ENCODE peak calls at places on chromosomes 2 and 18, in six cellular contexts. One of them, this sample, is unnamed.

GRCh38 chr2:129737660-129738527 is 241.6 kb upstream of the RAB6C start:
- DNase-seq in adipocyte: no peak
- DNase-seq in right lobe of liver: no peak
- DNase-seq in right atrium auricular region: no peak
- DNase-seq in cardiac muscle cell: no peak
- DNase-seq in body of pancreas: no peak
- DNase-seq in this sample: no peak

GRCh38 chr2:100988630-100989417 is 13.3 kb upstream of the RPL31 start:
- DNase-seq in adipocyte: no peak
- DNase-seq in right lobe of liver: no peak
- DNase-seq in right atrium auricular region: no peak
- DNase-seq in cardiac muscle cell: no peak
- DNase-seq in body of pancreas: no peak
- DNase-seq in this sample: no peak

GRCh38 chr2:182318466-182319309 is 108.1 kb downstream of the PDE1A start:
- DNase-seq in adipocyte: peak; percentile 27
- DNase-seq in right lobe of liver: no peak
- DNase-seq in right atrium auricular region: no peak
- DNase-seq in cardiac muscle cell: peak; percentile 20
- DNase-seq in body of pancreas: no peak
- DNase-seq in this sample: no peak

GRCh38 chr2:28463893-28464292 is 32.0 kb upstream of the PLB1 start:
- DNase-seq in adipocyte: no peak
- DNase-seq in right lobe of liver: no peak
- DNase-seq in right atrium auricular region: no peak
- DNase-seq in cardiac muscle cell: peak; percentile 54
- DNase-seq in body of pancreas: no peak
- DNase-seq in this sample: no peak

GRCh38 chr2:208040199-208041171 is 15.2 kb upstream of the PLEKHM3 start:
- DNase-seq in adipocyte: peak; percentile 85
- DNase-seq in right lobe of liver: no peak
- DNase-seq in right atrium auricular region: peak; percentile 72
- DNase-seq in cardiac muscle cell: peak; percentile 84
- DNase-seq in body of pancreas: peak; percentile 71
- DNase-seq in this sample: peak; percentile 90

GRCh38 chr2:112153501-112153900 is 15.3 kb downstream of the FBLN7 start:
- DNase-seq in adipocyte: no peak
- DNase-seq in right lobe of liver: no peak
- DNase-seq in right atrium auricular region: no peak
- DNase-seq in cardiac muscle cell: no peak
- DNase-seq in body of pancreas: no peak
- DNase-seq in this sample: no peak

GRCh38 chr18:24631238-24632025 is 171.0 kb downstream of the HRH4 start:
- DNase-seq in adipocyte: no peak
- DNase-seq in right lobe of liver: no peak
- DNase-seq in right atrium auricular region: no peak
- DNase-seq in cardiac muscle cell: no peak
- DNase-seq in body of pancreas: no peak
- DNase-seq in this sample: no peak

GRCh38 chr2:174573621-174574081 is 24.0 kb downstream of the WIPF1 start:
- DNase-seq in adipocyte: no peak
- DNase-seq in right lobe of liver: peak; percentile 73
- DNase-seq in right atrium auricular region: no peak
- DNase-seq in cardiac muscle cell: peak; percentile 41
- DNase-seq in body of pancreas: peak; percentile 41
- DNase-seq in this sample: no peak

GRCh38 chr2:21118302-21118920 is 5.4 kb upstream of the TDRD15 start:
- DNase-seq in adipocyte: peak; percentile 57
- DNase-seq in right lobe of liver: no peak
- DNase-seq in right atrium auricular region: no peak
- DNase-seq in cardiac muscle cell: peak; percentile 19
- DNase-seq in body of pancreas: peak; percentile 20
- DNase-seq in this sample: peak; percentile 65

GRCh38 chr2:3536682-3537632 is 17.6 kb upstream of the ADI1 start:
- DNase-seq in adipocyte: peak; percentile 67
- DNase-seq in right lobe of liver: peak; percentile 79
- DNase-seq in right atrium auricular region: peak; percentile 72
- DNase-seq in cardiac muscle cell: peak; percentile 68
- DNase-seq in body of pancreas: peak; percentile 43
- DNase-seq in this sample: no peak

GRCh38 chr18:79748321-79749157 is 49.2 kb upstream of the KCNG2 start:
- DNase-seq in adipocyte: no peak
- DNase-seq in right lobe of liver: no peak
- DNase-seq in right atrium auricular region: no peak
- DNase-seq in cardiac muscle cell: no peak
- DNase-seq in body of pancreas: no peak
- DNase-seq in this sample: no peak

GRCh38 chr2:119223521-119224390 is at the start of gene STEAP3:
- DNase-seq in adipocyte: peak; percentile 67
- DNase-seq in right lobe of liver: peak; percentile 96
- DNase-seq in right atrium auricular region: peak; percentile 68
- DNase-seq in cardiac muscle cell: peak; percentile 66
- DNase-seq in body of pancreas: peak; percentile 92
- DNase-seq in this sample: no peak

GRCh38 chr2:75173746-75174145 is 25.6 kb downstream of the TACR1 start:
- DNase-seq in adipocyte: no peak
- DNase-seq in right lobe of liver: no peak
- DNase-seq in right atrium auricular region: no peak
- DNase-seq in cardiac muscle cell: no peak
- DNase-seq in body of pancreas: no peak
- DNase-seq in this sample: no peak

GRCh38 chr2:215950009-215950408 is 63.3 kb downstream of the MREG start:
- DNase-seq in adipocyte: peak; percentile 78
- DNase-seq in right lobe of liver: no peak
- DNase-seq in right atrium auricular region: no peak
- DNase-seq in cardiac muscle cell: peak; percentile 59
- DNase-seq in body of pancreas: no peak
- DNase-seq in this sample: peak; percentile 77

GRCh38 chr18:74396252-74397204 is 60.6 kb downstream of the DIPK1C start:
- DNase-seq in adipocyte: no peak
- DNase-seq in right lobe of liver: no peak
- DNase-seq in right atrium auricular region: no peak
- DNase-seq in cardiac muscle cell: peak; percentile 58
- DNase-seq in body of pancreas: no peak
- DNase-seq in this sample: no peak

GRCh38 chr2:8412586-8412985 is 269.3 kb upstream of the ID2 start:
- DNase-seq in adipocyte: peak; percentile 76
- DNase-seq in right lobe of liver: no peak
- DNase-seq in right atrium auricular region: peak; percentile 84
- DNase-seq in cardiac muscle cell: peak; percentile 66
- DNase-seq in body of pancreas: peak; percentile 31
- DNase-seq in this sample: no peak

GRCh38 chr2:128289439-128289838 is 29.2 kb downstream of the HS6ST1 start:
- DNase-seq in adipocyte: no peak
- DNase-seq in right lobe of liver: peak; percentile 52
- DNase-seq in right atrium auricular region: no peak
- DNase-seq in cardiac muscle cell: no peak
- DNase-seq in body of pancreas: no peak
- DNase-seq in this sample: no peak

GRCh38 chr2:437772-438393 is 150.0 kb upstream of the ALKAL2 start:
- DNase-seq in adipocyte: no peak
- DNase-seq in right lobe of liver: no peak
- DNase-seq in right atrium auricular region: no peak
- DNase-seq in cardiac muscle cell: no peak
- DNase-seq in body of pancreas: peak; percentile 73
- DNase-seq in this sample: peak; percentile 65

GRCh38 chr2:122519366-122519765 is 763.9 kb downstream of the TSN start:
- DNase-seq in adipocyte: no peak
- DNase-seq in right lobe of liver: no peak
- DNase-seq in right atrium auricular region: no peak
- DNase-seq in cardiac muscle cell: no peak
- DNase-seq in body of pancreas: no peak
- DNase-seq in this sample: peak; percentile 66

GRCh38 chr2:121625953-121626352 is 23.3 kb downstream of the CLASP1 start:
- DNase-seq in adipocyte: no peak
- DNase-seq in right lobe of liver: no peak
- DNase-seq in right atrium auricular region: no peak
- DNase-seq in cardiac muscle cell: no peak
- DNase-seq in body of pancreas: no peak
- DNase-seq in this sample: no peak

GRCh38 chr2:513981-514706 is 163.1 kb downstream of the TMEM18 start:
- DNase-seq in adipocyte: no peak
- DNase-seq in right lobe of liver: no peak
- DNase-seq in right atrium auricular region: no peak
- DNase-seq in cardiac muscle cell: no peak
- DNase-seq in body of pancreas: no peak
- DNase-seq in this sample: no peak

DNA sequence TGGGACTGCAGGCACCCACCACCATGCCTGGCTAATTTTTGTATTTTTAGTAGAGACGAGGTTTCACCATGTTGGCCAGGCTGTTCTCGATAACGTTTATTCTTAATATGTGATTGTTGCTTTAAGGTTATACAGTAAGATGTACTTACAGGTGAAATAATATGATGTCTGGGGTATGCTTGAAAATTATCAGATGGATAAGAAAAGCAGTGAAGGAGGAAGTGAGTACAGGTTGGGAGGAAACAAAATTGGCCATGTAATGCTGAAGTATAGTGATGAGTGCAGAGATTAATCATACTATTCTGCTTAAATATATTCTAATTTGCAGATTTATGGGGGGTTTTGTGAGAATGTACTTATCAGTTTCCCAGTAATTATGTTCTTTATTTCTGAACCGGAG is 3.0 kb downstream of the GCC2 start:
- DNase-seq in adipocyte: no peak
- DNase-seq in right lobe of liver: no peak
- DNase-seq in right atrium auricular region: no peak
- DNase-seq in cardiac muscle cell: no peak
- DNase-seq in body of pancreas: no peak
- DNase-seq in this sample: no peak
- H3K4me1 ChIP-seq in adipocyte: peaks cover 13% of the 10 kb centered on the region
- H3K4me1 ChIP-seq in right lobe of liver: peaks cover 3% of the 10 kb centered on the region
- H3K4me1 ChIP-seq in right atrium auricular region: no peaks in the 10 kb centered on the region
- H3K4me1 ChIP-seq in cardiac muscle cell: peaks cover 6% of the 10 kb centered on the region
- H3K4me1 ChIP-seq in body of pancreas: peaks cover 7% of the 10 kb centered on the region
- H3K4me1 ChIP-seq in this sample: peaks cover 22% of the 10 kb centered on the region

GRCh38 chr2:99709229-99709628 is 219.4 kb upstream of the REV1 start:
- DNase-seq in adipocyte: no peak
- DNase-seq in right lobe of liver: no peak
- DNase-seq in right atrium auricular region: no peak
- DNase-seq in cardiac muscle cell: no peak
- DNase-seq in body of pancreas: no peak
- DNase-seq in this sample: no peak

GRCh38 chr2:99708231-99708630 is 218.4 kb upstream of the REV1 start:
- DNase-seq in adipocyte: no peak
- DNase-seq in right lobe of liver: no peak
- DNase-seq in right atrium auricular region: peak; percentile 77
- DNase-seq in cardiac muscle cell: no peak
- DNase-seq in body of pancreas: no peak
- DNase-seq in this sample: no peak

GRCh38 chr2:99710720-99711612 is 221.1 kb upstream of the REV1 start:
- DNase-seq in adipocyte: no peak
- DNase-seq in right lobe of liver: no peak
- DNase-seq in right atrium auricular region: no peak
- DNase-seq in cardiac muscle cell: peak; percentile 6
- DNase-seq in body of pancreas: no peak
- DNase-seq in this sample: no peak

GRCh38 chr2:99707592-99707991 is 217.8 kb upstream of the REV1 start:
- DNase-seq in adipocyte: peak; percentile 88
- DNase-seq in right lobe of liver: no peak
- DNase-seq in right atrium auricular region: no peak
- DNase-seq in cardiac muscle cell: peak; percentile 37
- DNase-seq in body of pancreas: no peak
- DNase-seq in this sample: no peak

DNA sequence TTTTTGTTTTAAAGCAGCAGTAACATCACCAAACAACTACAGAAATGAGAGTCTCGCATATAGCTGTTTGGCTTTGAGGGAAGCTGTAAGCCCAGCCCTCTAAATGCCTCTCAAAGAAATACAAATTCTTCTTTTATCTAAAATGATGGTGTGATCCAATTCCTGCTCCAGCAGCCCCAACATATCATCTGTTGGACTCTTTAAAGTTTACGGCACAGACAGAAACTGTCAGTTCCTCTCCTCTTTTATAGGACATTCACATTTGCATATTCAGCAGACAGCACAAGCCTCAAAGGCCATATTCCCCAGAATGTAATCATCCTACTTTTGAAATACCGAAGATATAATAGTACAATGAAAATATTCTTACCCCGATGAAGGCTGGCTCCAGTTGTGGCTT is 216.9 kb upstream of the REV1 start:
- DNase-seq in adipocyte: no peak
- DNase-seq in right lobe of liver: no peak
- DNase-seq in right atrium auricular region: no peak
- DNase-seq in cardiac muscle cell: no peak
- DNase-seq in body of pancreas: no peak
- DNase-seq in this sample: peak; percentile 66
- H3K4me1 ChIP-seq in adipocyte: peaks cover 50% of the 10 kb centered on the region
- H3K4me1 ChIP-seq in right lobe of liver: no peaks in the 10 kb centered on the region
- H3K4me1 ChIP-seq in right atrium auricular region: no peaks in the 10 kb centered on the region
- H3K4me1 ChIP-seq in cardiac muscle cell: peaks cover 11% of the 10 kb centered on the region
- H3K4me1 ChIP-seq in body of pancreas: no peaks in the 10 kb centered on the region
- H3K4me1 ChIP-seq in this sample: peaks cover 31% of the 10 kb centered on the region

DNA sequence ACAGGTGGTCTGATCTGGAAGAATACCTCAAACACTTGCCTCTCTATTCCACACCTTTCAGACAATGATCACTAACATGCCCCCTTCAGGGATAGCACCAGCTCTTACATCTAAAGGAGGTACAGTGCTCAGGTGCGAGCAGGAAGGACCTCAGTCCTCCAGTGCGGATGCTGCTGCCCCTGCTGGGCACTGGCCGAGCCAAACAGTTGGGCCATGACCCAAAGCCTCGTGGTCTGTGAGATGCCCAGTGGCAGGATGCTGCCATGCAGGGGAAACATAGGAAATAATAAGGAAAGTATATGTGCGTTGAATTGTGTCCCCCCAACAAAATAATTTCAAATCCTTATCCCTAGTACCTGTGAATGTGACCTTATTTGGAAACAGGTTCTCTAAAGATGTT is 243.7 kb downstream of the NDUFA10 start:
- DNase-seq in adipocyte: no peak
- DNase-seq in right lobe of liver: peak; percentile 4
- DNase-seq in right atrium auricular region: no peak
- DNase-seq in cardiac muscle cell: no peak
- DNase-seq in body of pancreas: no peak
- DNase-seq in this sample: no peak
- H3K4me1 ChIP-seq in adipocyte: no peaks in the 10 kb centered on the region
- H3K4me1 ChIP-seq in right lobe of liver: no peaks in the 10 kb centered on the region
- H3K4me1 ChIP-seq in right atrium auricular region: no peaks in the 10 kb centered on the region
- H3K4me1 ChIP-seq in cardiac muscle cell: no peaks in the 10 kb centered on the region
- H3K4me1 ChIP-seq in body of pancreas: no peaks in the 10 kb centered on the region
- H3K4me1 ChIP-seq in this sample: no peaks in the 10 kb centered on the region

GRCh38 chr18:3458378-3458777 is 8.4 kb downstream of the TGIF1 start:
- DNase-seq in adipocyte: no peak
- DNase-seq in right lobe of liver: no peak
- DNase-seq in right atrium auricular region: no peak
- DNase-seq in cardiac muscle cell: no peak
- DNase-seq in body of pancreas: no peak
- DNase-seq in this sample: no peak
- H3K4me1 ChIP-seq in adipocyte: peaks cover 50% of the 10 kb centered on the region
- H3K4me1 ChIP-seq in right lobe of liver: peaks cover 21% of the 10 kb centered on the region
- H3K4me1 ChIP-seq in right atrium auricular region: no peaks in the 10 kb centered on the region
- H3K4me1 ChIP-seq in cardiac muscle cell: peaks cover 18% of the 10 kb centered on the region
- H3K4me1 ChIP-seq in body of pancreas: peaks cover 54% of the 10 kb centered on the region
- H3K4me1 ChIP-seq in this sample: peaks cover 33% of the 10 kb centered on the region

This sample was measured in Karpas-422.